ENCODE peak calls at places on chromosomes 5 and 9, in ten cellular contexts. X is cerebellum; U is naive thymus-derived CD8-positive, alpha-beta T cell; R is GM13977; Y is NCI-H226; N is HTR-8/SVneo; O is NCI-H2029 treated with DMSO at 0.1 percent for 48 hours; Q is GM12865; C is CD8-positive, alpha-beta T cell; V is NCI-H1105. G is an unnamed sample.

GRCh38 chr5:172541764-172542120 is 87.4 kb upstream of the SH3PXD2B start:
- DNase-seq in C (no peak), O (no peak), U (no peak), Q (no peak), X (no peak), R (no peak), N (no peak), V (no peak), Y (no peak), G (no peak)

GRCh38 chr5:119439140-119439625 is 13.1 kb upstream of the HSD17B4 start:
- DNase-seq in R (no peak), V (peak), Y (peak), O (no peak), C (no peak), Q (no peak), X (no peak), N (no peak), U (peak), G (no peak)

GRCh38 chr5:110768138-110768845 is 29.5 kb downstream of the SLC25A46 start:
- DNase-seq in X (no peak), Q (no peak), R (no peak), O (no peak), C (no peak), Y (no peak), N (no peak), V (no peak), U (no peak), G (no peak)

GRCh38 chr5:146203011-146203871 is at the start of gene RBM27:
- DNase-seq in U (peak), Q (peak), R (peak), O (peak), C (peak), N (peak), Y (peak), V (peak), X (peak), G (peak)

GRCh38 chr9:115359011-115359780 is 241.2 kb upstream of the TNC start:
- DNase-seq in U (no peak), R (no peak), X (no peak), N (no peak), C (no peak), O (no peak), Q (no peak), Y (no peak), V (no peak), G (no peak)

GRCh38 chr9:93500571-93501298 is 47.4 kb upstream of the FAM120AOS start:
- DNase-seq in X (no peak), C (no peak), U (no peak), Q (no peak), Y (no peak), N (no peak), O (no peak), R (no peak), V (no peak), G (no peak)

GRCh38 chr9:72012642-72013041 is 47.8 kb downstream of the C9orf57 start:
- DNase-seq in Q (no peak), R (no peak), N (no peak), Y (no peak), X (no peak), U (no peak), C (no peak), O (no peak), V (no peak), G (no peak)

GRCh38 chr5:73213566-73213998 is 40.6 kb downstream of the TMEM174 start:
- DNase-seq in Q (peak), X (no peak), Y (peak), C (no peak), U (no peak), N (peak), O (peak), V (no peak), R (no peak), G (no peak)

GRCh38 chr9:5140151-5140550 is 45.3 kb downstream of the INSL6 start:
- DNase-seq in N (no peak), R (no peak), C (no peak), U (no peak), O (no peak), Y (no peak), X (no peak), V (no peak), Q (no peak), G (no peak)

GRCh38 chr5:35129921-35130485 is 82.3 kb upstream of the AGXT2 start:
- DNase-seq in R (peak), V (no peak), X (peak), U (no peak), Y (peak), O (no peak), Q (peak), N (peak), C (peak), G (no peak)

GRCh38 chr9:76610009-76610352 is 151.0 kb downstream of the GCNT1 start:
- DNase-seq in Y (no peak), Q (no peak), O (no peak), U (no peak), C (no peak), X (no peak), R (no peak), V (no peak), N (no peak), G (no peak)

GRCh38 chr5:111676496-111676895 is 80.5 kb downstream of the NREP start:
- DNase-seq in U (no peak), R (no peak), O (no peak), V (no peak), C (no peak), X (no peak), Q (no peak), N (no peak), Y (no peak), G (no peak)

GRCh38 chr5:95027775-95028174 is 257.1 kb downstream of the MCTP1 start:
- DNase-seq in R (no peak), N (no peak), X (no peak), Q (peak), V (no peak), O (no peak), U (no peak), C (no peak), Y (no peak), G (no peak)

GRCh38 chr5:173187054-173187743 is 42.9 kb downstream of the BNIP1 start:
- DNase-seq in V (no peak), N (no peak), O (no peak), Q (peak), C (no peak), U (peak), X (no peak), R (no peak), Y (no peak), G (no peak)

GRCh38 chr5:169094586-169095409 is 206.1 kb downstream of the SLIT3 start:
- DNase-seq in C (no peak), X (no peak), R (no peak), Y (peak), O (no peak), Q (no peak), N (peak), U (no peak), V (no peak), G (no peak)

GRCh38 chr5:53045263-53045662 is 56.1 kb downstream of the ITGA2 start:
- DNase-seq in Y (peak), C (no peak), Q (no peak), N (no peak), U (no peak), R (no peak), V (no peak), O (no peak), X (no peak), G (no peak)

GRCh38 chr5:64497390-64497789 is 8.4 kb upstream of the RGS7BP start:
- DNase-seq in O (no peak), X (no peak), N (peak), Y (peak), C (no peak), U (no peak), V (no peak), R (no peak), Q (no peak), G (no peak)